ENCODE peak calls at places on chromosomes 13 and 19, in ten cellular contexts. Q, S, C, R, P, T, Y, Z, X and K are unnamed samples.

GRCh38 chr13:111326981-111327642 is 6.7 kb downstream of the TEX29 start:
- DNase-seq in Q (no peak), S (no peak), Z (no peak), P (peak), T (peak), C (no peak), X (no peak), Y (no peak), R (no peak), K (no peak)

GRCh38 chr19:42465827-42466280 is 23.1 kb upstream of the CXCL17 start:
- DNase-seq in S (no peak), X (no peak), T (no peak), C (no peak), Q (no peak), Y (no peak), R (no peak), Z (no peak), P (no peak), K (no peak)

GRCh38 chr13:30017880-30018279 is 167.5 kb upstream of the UBL3 start:
- DNase-seq in T (no peak), S (no peak), R (no peak), Z (no peak), X (no peak), C (no peak), Q (no peak), P (no peak), Y (no peak), K (no peak)

GRCh38 chr19:18013621-18014111 is 5.7 kb downstream of the ARRDC2 start:
- DNase-seq in Y (peak), P (no peak), R (no peak), S (no peak), Z (no peak), C (no peak), X (peak), Q (no peak), T (no peak), K (peak)

GRCh38 chr19:55056827-55057226 is 6.1 kb downstream of the RDH13 start:
- DNase-seq in Q (no peak), S (no peak), P (no peak), C (no peak), Z (no peak), Y (no peak), R (no peak), T (no peak), X (no peak), K (no peak)

GRCh38 chr19:50639121-50640112 is at the start of gene SYT3:
- DNase-seq in Q (peak), C (peak), R (peak), X (no peak), Z (peak), S (no peak), Y (no peak), P (no peak), T (no peak), K (peak)

GRCh38 chr13:37647038-37647650 is 48.6 kb upstream of the POSTN start:
- DNase-seq in X (no peak), S (no peak), Q (peak), Y (no peak), Z (no peak), P (no peak), T (no peak), C (no peak), R (no peak), K (no peak)

GRCh38 chr19:10533656-10534386 is 9.9 kb upstream of the ATG4D start:
- DNase-seq in S (no peak), Z (no peak), X (no peak), T (no peak), P (no peak), Q (peak), C (peak), R (peak), Y (no peak), K (no peak)

GRCh38 chr13:91544723-91545122 is 146.3 kb downstream of the GPC5 start:
- DNase-seq in T (no peak), Y (no peak), R (no peak), C (no peak), Z (no peak), P (no peak), S (no peak), X (no peak), Q (no peak), K (no peak)

GRCh38 chr13:21034602-21035190 is 26.7 kb downstream of the LATS2 start:
- DNase-seq in C (no peak), Q (peak), P (no peak), X (no peak), Y (no peak), R (peak), T (no peak), S (no peak), Z (no peak), K (peak)

GRCh38 chr19:40365613-40366401 is 17.3 kb downstream of the PLD3 start:
- DNase-seq in S (peak), C (peak), Z (peak), X (no peak), T (peak), R (peak), Q (peak), Y (no peak), P (no peak), K (peak)

GRCh38 chr19:31693870-31694269 is 344.6 kb upstream of the TSHZ3 start:
- DNase-seq in R (no peak), X (no peak), Q (no peak), Z (no peak), P (no peak), S (no peak), Y (no peak), T (peak), C (no peak), K (no peak)

GRCh38 chr13:30601836-30602235 is 15.9 kb upstream of the USPL1 start:
- DNase-seq in S (no peak), T (no peak), X (no peak), Z (no peak), C (no peak), Y (no peak), P (no peak), Q (no peak), R (no peak), K (no peak)

GRCh38 chr13:47291116-47291656 is 394.3 kb upstream of the HTR2A start:
- DNase-seq in Z (no peak), S (no peak), X (no peak), Q (no peak), Y (no peak), P (no peak), T (no peak), R (no peak), C (no peak), K (no peak)

GRCh38 chr19:48713041-48713863 is 6.3 kb downstream of the MAMSTR start:
- DNase-seq in C (peak), Y (no peak), R (no peak), T (no peak), P (peak), Z (no peak), S (no peak), X (peak), Q (peak), K (no peak)

GRCh38 chr19:48490980-48491792 is 20.4 kb downstream of the LMTK3 start:
- DNase-seq in X (peak), Z (no peak), R (no peak), Q (no peak), C (no peak), T (no peak), P (no peak), S (no peak), Y (no peak), K (no peak)

GRCh38 chr13:49421391-49421790 is 22.5 kb downstream of the CAB39L start:
- DNase-seq in Y (no peak), C (no peak), S (no peak), X (no peak), T (no peak), Z (no peak), Q (no peak), R (peak), P (no peak), K (no peak)

GRCh38 chr13:107211073-107211472 is 643.1 kb upstream of the ARGLU1 start:
- DNase-seq in R (peak), P (no peak), T (peak), S (peak), C (peak), X (peak), Z (peak), Q (peak), Y (no peak), K (peak)

GRCh38 chr13:112329376-112329775 is 46.8 kb upstream of the SPACA7 start:
- DNase-seq in Q (no peak), S (no peak), R (no peak), Z (no peak), Y (no peak), P (no peak), C (no peak), X (no peak), T (no peak), K (no peak)
- TF ChIP-seq CTCF in Q (no peak), S (no peak), R (no peak), Z (no peak), Y (no peak), P (no peak), C (no peak), X (no peak), T (no peak), K (no peak)

DNA sequence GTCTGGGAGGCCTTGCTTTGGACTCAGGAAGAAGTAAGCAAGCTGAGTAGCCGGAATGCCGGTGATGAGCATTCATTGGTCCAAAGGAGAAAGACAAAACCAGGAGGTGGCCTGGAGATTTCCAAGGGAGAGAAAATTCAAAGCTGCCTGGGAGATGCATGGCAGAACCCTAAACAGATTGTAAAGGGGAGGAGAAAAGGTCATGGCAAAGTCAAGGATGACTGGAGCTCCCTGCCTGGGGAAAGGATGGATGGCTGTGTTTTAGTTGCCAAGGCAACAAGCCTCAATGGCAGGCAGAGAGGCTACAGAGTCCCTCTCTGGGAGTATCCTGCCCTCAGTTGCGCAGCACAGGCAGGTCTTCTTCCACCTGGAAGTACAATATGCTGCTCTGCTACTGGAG is 134.0 kb downstream of the ENOX1 start:
- DNase-seq in Q (no peak), R (no peak), C (no peak), P (no peak), S (no peak), Y (no peak), T (no peak), X (no peak), Z (no peak), K (no peak)
- TF ChIP-seq CTCF in Q (no peak), R (no peak), C (no peak), P (no peak), S (no peak), Y (no peak), T (no peak), X (no peak), Z (no peak), K (no peak)

GRCh38 chr13:113047587-113047986 is 58.0 kb upstream of the F7 start:
- DNase-seq in X (peak), Z (no peak), R (no peak), Y (no peak), P (no peak), S (no peak), Q (no peak), T (no peak), C (no peak), K (no peak)

GRCh38 chr13:113049981-113050380 is 55.6 kb upstream of the F7 start:
- DNase-seq in C (no peak), Y (no peak), Q (no peak), S (no peak), X (peak), R (no peak), Z (no peak), T (no peak), P (no peak), K (no peak)

GRCh38 chr13:113049521-113049941 is 56.1 kb upstream of the F7 start:
- DNase-seq in T (no peak), Z (no peak), P (no peak), Y (no peak), X (peak), R (no peak), Q (no peak), C (no peak), S (no peak), K (no peak)

GRCh38 chr13:113046883-113047244 is 58.7 kb upstream of the F7 start:
- DNase-seq in Q (no peak), C (no peak), P (no peak), X (peak), S (no peak), R (no peak), Z (no peak), T (no peak), Y (no peak), K (no peak)

GRCh38 chr13:113048766-113049165 is 56.8 kb upstream of the F7 start:
- DNase-seq in S (no peak), P (no peak), Y (no peak), T (no peak), Q (no peak), Z (no peak), R (no peak), X (no peak), C (no peak), K (no peak)
- TF ChIP-seq CTCF in S (no peak), P (no peak), Y (no peak), T (no peak), Q (no peak), Z (no peak), R (no peak), X (no peak), C (no peak), K (no peak)

GRCh38 chr13:38669234-38669964 is 17.5 kb upstream of the FREM2 start:
- DNase-seq in X (no peak), Q (no peak), S (no peak), C (no peak), T (no peak), Y (no peak), P (no peak), Z (no peak), R (no peak), K (no peak)
- TF ChIP-seq CTCF in X (no peak), Q (no peak), S (no peak), C (no peak), T (no peak), Y (no peak), P (no peak), Z (no peak), R (no peak), K (no peak)